ENCODE peak calls at places on chromosomes 13 and 19, in nine cellular contexts. K is neural progenitor cell, L is GM23248, X is PC-3, N is GM23338, A is HCT116, E is hepatocyte, W is SK-N-SH, Y is OCI-LY7. S is an unnamed sample. For H3K79me2, the result is how much of the 10 kb centered on the place peaks cover.

GRCh38 chr13:97878421-97879375 is 74.8 kb upstream of the IPO5 start:
- DNase-seq in X (peak), Y (no peak), L (no peak), N (no peak), K (no peak), W (no peak), E (no peak), A (no peak), S (no peak)

GRCh38 chr19:55809381-55810058 is 22.3 kb downstream of the NLRP11 start:
- DNase-seq in N (peak), L (peak), K (peak), X (peak), E (peak), A (peak), W (peak), Y (peak), S (peak)

GRCh38 chr13:46489586-46490023 is 63.4 kb upstream of the LRCH1 start:
- DNase-seq in X (peak), Y (no peak), K (peak), A (no peak), E (no peak), W (no peak), L (peak), N (no peak), S (no peak)

GRCh38 chr13:93690139-93690538 is 463.5 kb downstream of the GPC6 start:
- DNase-seq in L (peak), A (no peak), X (peak), W (no peak), N (peak), K (peak), E (peak), Y (no peak), S (peak)

GRCh38 chr19:8506402-8506957 is 4.0 kb upstream of the PRAM1 start:
- DNase-seq in N (peak), K (peak), L (no peak), X (peak), Y (no peak), E (peak), A (no peak), W (no peak), S (no peak)

GRCh38 chr13:32209670-32210069 is 105.5 kb downstream of the ZAR1L start:
- DNase-seq in A (no peak), L (peak), Y (no peak), K (no peak), E (no peak), W (no peak), X (no peak), N (no peak), S (no peak)

GRCh38 chr19:33175886-33176669 is 18.1 kb upstream of the LRP3 start:
- DNase-seq in K (peak), X (no peak), N (no peak), Y (peak), A (no peak), L (peak), E (peak), W (peak), S (peak)

GRCh38 chr19:39205449-39205764 is 1.3 kb upstream of the SYCN start:
- DNase-seq in L (no peak), A (no peak), W (no peak), K (no peak), X (no peak), E (no peak), Y (no peak), N (no peak), S (no peak)

DNA sequence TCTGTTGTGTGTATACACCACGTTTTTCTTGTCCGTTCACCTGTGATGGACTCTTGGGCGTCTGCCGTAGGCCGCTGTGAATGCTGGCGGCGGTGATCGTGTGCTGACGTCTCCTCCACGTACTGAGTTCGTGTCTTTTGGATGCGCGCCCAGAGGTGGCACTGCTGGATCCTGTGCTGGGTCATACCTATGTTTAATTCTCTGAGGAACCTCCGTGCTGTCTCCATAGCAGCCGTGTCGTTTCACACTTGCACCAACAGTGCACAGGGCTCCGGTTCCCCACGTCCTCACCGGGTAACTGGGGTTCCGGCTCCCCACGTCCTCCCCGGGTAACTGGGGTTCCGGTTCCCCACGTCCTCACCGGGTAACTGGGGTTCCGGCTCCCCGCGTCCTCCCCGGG is 56.2 kb downstream of the ATP11A start:
- DNase-seq in W (no peak), N (no peak), Y (no peak), A (no peak), L (no peak), K (no peak), X (no peak), E (no peak), S (no peak)
- H3K79me2 ChIP-seq in W (under half), N (half or more), Y (under half), A (under half), L (under half), K (under half), X (under half), E (half or more), S (half or more)

DNA sequence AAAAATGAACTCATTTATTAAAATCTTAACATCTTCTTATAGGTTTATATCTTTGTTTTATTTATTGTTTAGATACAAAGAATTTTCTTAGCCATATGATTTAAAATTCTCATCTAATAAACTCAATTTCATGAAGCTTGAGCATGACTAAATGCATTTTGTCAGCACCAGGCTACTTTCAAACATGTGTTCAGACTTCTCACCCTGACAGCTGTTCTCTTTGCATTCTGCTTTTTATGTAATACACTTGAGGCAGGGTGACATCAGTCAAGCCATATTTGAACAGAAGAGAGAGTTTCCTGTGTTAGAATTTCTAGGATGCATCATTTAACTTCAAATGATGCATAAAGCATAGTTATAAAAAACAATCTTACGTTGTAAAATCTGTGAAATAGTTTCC is 1295.1 kb upstream of the PCDH20 start:
- DNase-seq in N (no peak), E (no peak), W (no peak), L (no peak), A (no peak), K (no peak), X (no peak), Y (peak), S (no peak)
- TF ChIP-seq EZH2phosphoT487 in N (no peak), E (no peak), W (no peak), L (no peak), A (no peak), K (no peak), X (no peak), Y (no peak), S (no peak)

GRCh38 chr19:31499281-31499680 is 150.0 kb upstream of the TSHZ3 start:
- DNase-seq in W (no peak), L (no peak), Y (no peak), N (no peak), X (no peak), K (no peak), A (no peak), E (no peak), S (no peak)
- H3K79me2 ChIP-seq in W (under half), L (under half), Y (under half), N (under half), X (under half), K (under half), A (under half), E (under half), S (under half)

DNA sequence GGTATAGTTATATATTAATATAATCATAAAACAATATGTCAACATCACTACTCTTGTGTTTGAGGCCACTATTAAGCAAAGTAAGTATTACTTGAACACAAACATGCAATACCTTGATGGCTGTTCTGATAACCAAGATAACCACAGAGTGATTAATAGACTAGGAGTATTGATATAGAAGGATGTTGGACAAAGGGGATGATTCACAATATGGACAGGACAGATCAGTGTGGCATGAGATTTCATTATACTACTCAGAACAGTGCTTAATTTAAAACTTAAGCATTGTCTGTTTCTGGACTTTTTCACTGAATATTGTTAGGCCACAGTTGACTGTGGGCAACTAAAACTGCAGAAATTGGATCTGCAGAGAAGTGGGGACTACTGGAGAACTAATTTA is 384.2 kb downstream of the SLITRK1 start:
- DNase-seq in A (no peak), N (no peak), W (no peak), Y (no peak), X (peak), E (no peak), K (no peak), L (no peak), S (no peak)
- TF ChIP-seq EZH2phosphoT487 in A (no peak), N (no peak), W (no peak), Y (no peak), X (no peak), E (no peak), K (no peak), L (no peak), S (no peak)

GRCh38 chr19:41398603-41399002 is 985 bp downstream of the BCKDHA start:
- DNase-seq in K (no peak), E (no peak), Y (no peak), X (no peak), W (no peak), N (no peak), L (peak), A (no peak), S (no peak)
- H3K79me2 ChIP-seq in K (under half), E (under half), Y (under half), X (under half), W (under half), N (under half), L (under half), A (under half), S (half or more)

DNA sequence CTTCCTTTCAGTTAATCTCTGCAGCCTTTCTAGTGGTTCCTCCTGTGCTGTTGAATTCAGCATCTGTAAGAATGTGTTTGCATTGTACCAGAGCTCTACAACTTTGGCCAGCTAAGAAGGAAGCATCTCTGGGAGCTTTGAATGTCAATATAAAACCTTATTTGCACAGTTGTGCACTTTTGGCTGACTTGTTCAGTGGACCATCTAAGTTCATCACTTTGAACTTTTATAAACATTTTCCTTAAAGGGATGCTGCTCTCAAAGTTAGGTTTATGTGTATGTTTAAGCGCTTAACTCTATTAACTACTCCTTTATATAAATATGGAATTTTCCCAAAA is 15.6 kb downstream of the POLR1D start:
- DNase-seq in K (peak), A (no peak), L (no peak), W (no peak), Y (no peak), N (no peak), E (no peak), X (no peak), S (no peak)
- TF ChIP-seq EZH2phosphoT487 in K (no peak), A (no peak), L (no peak), W (no peak), Y (no peak), N (no peak), E (no peak), X (no peak), S (no peak)

GRCh38 chr13:74115138-74115537 is 19.1 kb downstream of the KLF12 start:
- DNase-seq in X (peak), W (no peak), L (peak), K (no peak), Y (no peak), N (no peak), A (no peak), E (no peak), S (no peak)
- H3K79me2 ChIP-seq in X (half or more), W (half or more), L (half or more), K (half or more), Y (half or more), N (half or more), A (under half), E (half or more), S (half or more)

DNA sequence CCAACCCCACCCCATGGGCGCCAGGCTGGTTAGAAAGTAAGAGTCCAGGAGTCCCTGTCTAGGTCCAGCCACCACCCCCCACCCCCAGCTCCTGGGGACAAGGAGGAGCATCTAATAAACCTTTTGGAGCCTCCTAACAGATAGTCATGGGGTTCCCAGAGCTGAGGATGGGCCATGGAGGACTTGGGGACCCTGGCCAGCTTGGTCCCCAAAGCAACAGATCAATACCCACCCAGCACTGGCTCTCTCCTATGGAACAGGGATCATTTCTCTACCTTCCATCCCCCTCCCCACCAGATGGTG is 9.4 kb downstream of the NR2F6 start:
- DNase-seq in K (no peak), W (no peak), Y (no peak), A (no peak), X (no peak), N (peak), L (no peak), E (no peak), S (no peak)
- TF ChIP-seq EZH2phosphoT487 in K (no peak), W (no peak), Y (no peak), A (no peak), X (no peak), N (no peak), L (no peak), E (no peak), S (no peak)

GRCh38 chr13:50001287-50001686 is 4.4 kb downstream of the TRIM13 start:
- DNase-seq in X (no peak), W (no peak), A (no peak), N (no peak), K (no peak), Y (no peak), L (no peak), E (no peak), S (no peak)
- H3K79me2 ChIP-seq in X (half or more), W (half or more), A (half or more), N (half or more), K (half or more), Y (under half), L (half or more), E (half or more), S (under half)

GRCh38 chr19:47319923-47320871 is 10.5 kb downstream of the C5AR1 start:
- DNase-seq in N (no peak), W (no peak), K (no peak), A (no peak), L (no peak), E (no peak), X (no peak), Y (no peak), S (no peak)

GRCh38 chr19:47323872-47324271 is 8.1 kb upstream of the C5AR2 start:
- DNase-seq in X (no peak), L (no peak), K (no peak), E (no peak), Y (no peak), W (peak), A (no peak), N (no peak), S (no peak)

GRCh38 chr19:47321582-47321981 is 10.4 kb upstream of the C5AR2 start:
- DNase-seq in Y (no peak), X (no peak), A (no peak), W (no peak), N (no peak), E (no peak), L (no peak), K (no peak), S (no peak)

GRCh38 chr19:47324502-47324901 is 7.5 kb upstream of the C5AR2 start:
- DNase-seq in A (no peak), W (no peak), N (no peak), E (no peak), Y (no peak), X (peak), K (no peak), L (no peak), S (no peak)

DNA sequence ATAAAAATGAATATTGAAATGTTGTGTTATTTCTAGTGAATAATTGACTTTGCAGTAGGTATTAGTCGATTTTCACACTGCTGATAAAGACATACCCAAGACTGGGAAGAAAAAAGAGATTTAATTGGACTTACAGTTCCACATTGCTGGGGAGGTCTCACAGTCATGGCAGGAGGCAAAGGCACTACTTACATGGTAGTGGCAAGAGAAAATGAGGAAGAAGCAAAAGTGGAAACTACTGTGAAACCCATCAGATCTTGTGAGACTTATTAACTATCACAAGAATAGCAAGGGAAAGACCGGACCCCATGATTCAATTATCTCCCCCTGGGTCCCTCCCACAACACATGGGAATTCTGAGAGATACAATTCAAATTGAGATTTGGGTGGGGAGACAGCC is 9.9 kb upstream of the C5AR2 start:
- DNase-seq in A (no peak), N (no peak), K (no peak), E (no peak), X (no peak), W (no peak), L (no peak), Y (no peak), S (no peak)
- TF ChIP-seq EZH2phosphoT487 in A (no peak), N (no peak), K (no peak), E (no peak), X (no peak), W (no peak), L (no peak), Y (no peak), S (no peak)